ENCODE peak calls at places on chromosome 6, in seven cellular contexts. L is germinal center; V is T-helper 1 cell; A is stimulated activated CD8-positive, alpha-beta memory T cell treated with anti-CD3 and anti-CD28 coated beads, Interleukin-4, amount 100 ng/mL, for 1 hour; D is brain microvascular endothelial cell; T is osteocyte; S is cortex of kidney. H is an unnamed sample.

GRCh38 chr6:26571592-26572296 is 25.0 kb upstream of the ABT1 start:
- DNase-seq in D (peak; percentile 79), S (no peak), V (no peak), T (no peak), L (no peak), A (no peak), H (no peak)

GRCh38 chr6:119727504-119728219 is 378.1 kb upstream of the MAN1A1 start:
- DNase-seq in D (no peak), L (no peak), V (no peak), T (no peak), A (no peak), S (no peak), H (no peak)

GRCh38 chr6:5693588-5693987 is 313.1 kb downstream of the NRN1 start:
- DNase-seq in L (no peak), T (peak; percentile 53), D (no peak), V (no peak), S (no peak), A (no peak), H (no peak)

GRCh38 chr6:125995972-125996580 is 9.7 kb downstream of the TRMT11 start:
- DNase-seq in V (peak; percentile 55), T (peak; percentile 85), S (no peak), A (peak; percentile 42), L (peak; percentile 82), D (peak; percentile 8), H (peak; percentile 64)

GRCh38 chr6:111712398-111712797 is 106.7 kb upstream of the TRAF3IP2 start:
- DNase-seq in L (no peak), A (no peak), S (no peak), V (peak; percentile 24), D (peak; percentile 87), T (no peak), H (no peak)

GRCh38 chr6:134850906-134851305 is 99.0 kb downstream of the ALDH8A1 start:
- DNase-seq in V (no peak), D (peak; percentile 55), T (no peak), L (no peak), A (no peak), S (no peak), H (no peak)

GRCh38 chr6:328184-328670 is 35.9 kb downstream of the DUSP22 start:
- DNase-seq in D (peak; percentile 86), V (no peak), S (no peak), T (no peak), A (no peak), L (peak; percentile 46), H (no peak)

GRCh38 chr6:8315154-8315553 is 120.2 kb downstream of the SLC35B3 start:
- DNase-seq in V (no peak), S (no peak), D (no peak), A (no peak), L (no peak), T (no peak), H (no peak)

GRCh38 chr6:71197770-71198169 is 90.8 kb upstream of the OGFRL1 start:
- DNase-seq in S (no peak), A (no peak), L (no peak), V (no peak), T (no peak), D (peak; percentile 63), H (no peak)

GRCh38 chr6:75246386-75246785 is 2.8 kb upstream of the COX7A2 start:
- DNase-seq in D (no peak), T (no peak), L (no peak), V (no peak), A (no peak), S (no peak), H (no peak)

GRCh38 chr6:39420300-39421265 is 98.1 kb upstream of the KCNK16 start:
- DNase-seq in V (no peak), D (no peak), L (no peak), A (no peak), S (no peak), T (peak; percentile 15), H (no peak)

GRCh38 chr6:3876866-3877265 is 27.7 kb downstream of the FAM50B start:
- DNase-seq in L (no peak), T (no peak), A (no peak), V (no peak), S (no peak), D (no peak), H (no peak)

GRCh38 chr6:155117266-155117665 is 122.2 kb downstream of the TIAM2 start:
- DNase-seq in S (no peak), A (no peak), V (no peak), L (no peak), D (peak; percentile 77), T (no peak), H (no peak)

GRCh38 chr6:152642578-152643375 is 5.6 kb upstream of the SYNE1 start:
- DNase-seq in T (no peak), D (peak; percentile 53), L (peak; percentile 37), S (no peak), V (no peak), A (no peak), H (no peak)

GRCh38 chr6:159935633-159936032 is 33.2 kb upstream of the IGF2R start:
- DNase-seq in A (no peak), S (no peak), T (peak; percentile 30), D (peak; percentile 89), V (no peak), L (no peak), H (no peak)

GRCh38 chr6:22367331-22367730 is 70.5 kb upstream of the PRL start:
- DNase-seq in A (no peak), D (no peak), V (no peak), L (no peak), T (no peak), S (no peak), H (no peak)

GRCh38 chr6:104957301-104958177 is 632 bp downstream of the LIN28B start:
- DNase-seq in D (no peak), A (no peak), L (no peak), S (no peak), V (no peak), T (no peak), H (no peak)

GRCh38 chr6:119848706-119849105 is 499.1 kb upstream of the MAN1A1 start:
- DNase-seq in T (no peak), V (no peak), D (no peak), A (no peak), L (no peak), S (no peak), H (no peak)

GRCh38 chr6:41153451-41153850 is 696 bp downstream of the TREML1 start:
- DNase-seq in A (no peak), L (no peak), T (no peak), D (no peak), S (no peak), V (no peak), H (no peak)

GRCh38 chr6:15247750-15248450 is 2.0 kb downstream of the JARID2 start:
- DNase-seq in A (peak; percentile 43), L (peak; percentile 66), V (no peak), S (no peak), T (no peak), D (peak; percentile 50), H (peak; percentile 63)

GRCh38 chr6:52403627-52404026 is 16.5 kb upstream of the EFHC1 start:
- DNase-seq in S (no peak), D (no peak), A (no peak), L (no peak), T (no peak), V (no peak), H (no peak)

H was measured in effector CD8-positive, alpha-beta T cell.